ENCODE peak calls at places on chromosome 11, in seven cellular contexts. Z, I, A, V, L, C and D are unnamed samples.

GRCh38 chr11:68118753-68119448 is 2.3 kb downstream of the CHKA start:
- DNase-seq in Z (peak), I (no peak), A (no peak), V (peak), L (peak), C (no peak), D (no peak)

GRCh38 chr11:67316882-67317364 is 13.6 kb downstream of the SSH3 start:
- DNase-seq in Z (no peak), I (peak), A (no peak), V (no peak), L (no peak), C (peak), D (no peak)

GRCh38 chr11:35725880-35726279 is 63.3 kb downstream of the TRIM44 start:
- DNase-seq in Z (no peak), I (no peak), A (peak), V (peak), L (no peak), C (peak), D (no peak)

GRCh38 chr11:83649468-83649915 is 363.3 kb upstream of the CCDC90B start:
- DNase-seq in Z (no peak), I (no peak), A (no peak), V (no peak), L (no peak), C (no peak), D (no peak)

GRCh38 chr11:61543606-61544306 is 35.2 kb downstream of the LRRC10B start:
- DNase-seq in Z (no peak), I (no peak), A (no peak), V (peak), L (no peak), C (peak), D (no peak)

GRCh38 chr11:69510471-69511357 is 29.3 kb downstream of the LINC01488 start:
- DNase-seq in Z (peak), I (no peak), A (peak), V (no peak), L (no peak), C (peak), D (no peak)

GRCh38 chr11:111531687-111532364 is 8.7 kb upstream of the LAYN start:
- DNase-seq in Z (peak), I (no peak), A (peak), V (peak), L (no peak), C (peak), D (peak)

GRCh38 chr11:118939948-118940598 is 14.3 kb upstream of the BCL9L start:
- DNase-seq in Z (peak), I (no peak), A (no peak), V (no peak), L (peak), C (peak), D (no peak)

GRCh38 chr11:69552951-69553350 is 71.5 kb downstream of the LINC01488 start:
- DNase-seq in Z (no peak), I (no peak), A (no peak), V (no peak), L (no peak), C (no peak), D (no peak)

GRCh38 chr11:128593281-128593680 is 5.9 kb upstream of the ETS1 start:
- DNase-seq in Z (peak), I (no peak), A (no peak), V (no peak), L (peak), C (peak), D (no peak)

GRCh38 chr11:73072935-73073481 is 69.1 kb downstream of the FCHSD2 start:
- DNase-seq in Z (no peak), I (peak), A (peak), V (no peak), L (no peak), C (peak), D (no peak)

GRCh38 chr11:103673773-103674172 is 362.7 kb upstream of the DDI1 start:
- DNase-seq in Z (no peak), I (no peak), A (no peak), V (no peak), L (no peak), C (peak), D (no peak)

GRCh38 chr11:34331329-34331728 is 26.5 kb downstream of the ABTB2 start:
- DNase-seq in Z (no peak), I (peak), A (peak), V (peak), L (no peak), C (peak), D (no peak)

GRCh38 chr11:130448416-130449068 is at the start of gene ADAMTS15:
- DNase-seq in Z (peak), I (peak), A (peak), V (peak), L (peak), C (peak), D (no peak)

GRCh38 chr11:34653851-34654490 is 33.1 kb downstream of the EHF start:
- DNase-seq in Z (peak), I (no peak), A (peak), V (no peak), L (peak), C (peak), D (peak)

GRCh38 chr11:10414659-10415058 is 40.4 kb upstream of the AMPD3 start:
- DNase-seq in Z (no peak), I (no peak), A (no peak), V (no peak), L (no peak), C (peak), D (peak)

GRCh38 chr11:104668797-104669463 is 229.3 kb downstream of the CASP12 start:
- DNase-seq in Z (no peak), I (no peak), A (peak), V (no peak), L (no peak), C (peak), D (no peak)

GRCh38 chr11:68524213-68524612 is 63.7 kb downstream of the PPP6R3 start:
- DNase-seq in Z (no peak), I (no peak), A (no peak), V (no peak), L (no peak), C (no peak), D (no peak)

GRCh38 chr11:106463796-106464201 is 386.3 kb downstream of the AASDHPPT start:
- DNase-seq in Z (no peak), I (no peak), A (no peak), V (peak), L (no peak), C (no peak), D (no peak)

GRCh38 chr11:65650547-65651338 is 12.0 kb downstream of the RELA start:
- DNase-seq in Z (peak), I (no peak), A (no peak), V (no peak), L (no peak), C (no peak), D (no peak)

GRCh38 chr11:69320326-69320725 is 26.4 kb downstream of the MYEOV start:
- DNase-seq in Z (no peak), I (no peak), A (no peak), V (no peak), L (no peak), C (no peak), D (no peak)

GRCh38 chr11:18248561-18248960 is at the start of gene SAA2:
- DNase-seq in Z (no peak), I (no peak), A (no peak), V (no peak), L (no peak), C (no peak), D (no peak)

GRCh38 chr11:35525501-35526175 is at the start of gene PAMR1:
- DNase-seq in Z (peak), I (peak), A (no peak), V (no peak), L (peak), C (peak), D (no peak)

GRCh38 chr11:88384678-88385015 is 47.1 kb upstream of the CTSC start:
- DNase-seq in Z (peak), I (no peak), A (no peak), V (no peak), L (peak), C (peak), D (no peak)

GRCh38 chr11:73139476-73140198 is 2.5 kb downstream of the FCHSD2 start:
- DNase-seq in Z (no peak), I (no peak), A (no peak), V (no peak), L (no peak), C (peak), D (no peak)

GRCh38 chr11:72955466-72955865 is 141.3 kb downstream of the ATG16L2 start:
- DNase-seq in Z (no peak), I (no peak), A (no peak), V (no peak), L (peak), C (no peak), D (no peak)